ENCODE peak calls at places on chromosomes 16 and 17, in ten cellular contexts. One of them, this sample, is unnamed.

GRCh38 chr17:62995377-62995885 is 29.4 kb downstream of the TANC2 start:
- DNase-seq in NCI-H1092 treated with DMSO at 0.1 percent for 48 hours: peak
- DNase-seq in T follicular helper cell: no peak
- DNase-seq in activated CD4-positive, CD25-positive, alpha-beta regulatory T cell: no peak
- DNase-seq in globus pallidus: peak
- DNase-seq in stimulated activated naive CD4-positive, alpha-beta T cell treated with Interleukin-2 at 50 U/mL for 16 hours: no peak
- DNase-seq in cardiac fibroblast: peak
- DNase-seq in Daoy: peak
- DNase-seq in dorsolateral prefrontal cortex: peak
- DNase-seq in HuH-7.5: peak
- DNase-seq in this sample: no peak

GRCh38 chr17:50565559-50566350 is 5.2 kb downstream of the CACNA1G start:
- DNase-seq in globus pallidus: no peak
- DNase-seq in stimulated activated naive CD4-positive, alpha-beta T cell treated with Interleukin-2 at 50 U/mL for 16 hours: no peak
- DNase-seq in NCI-H1092 treated with DMSO at 0.1 percent for 48 hours: peak
- DNase-seq in Daoy: no peak
- DNase-seq in HuH-7.5: no peak
- DNase-seq in activated CD4-positive, CD25-positive, alpha-beta regulatory T cell: no peak
- DNase-seq in T follicular helper cell: no peak
- DNase-seq in cardiac fibroblast: peak
- DNase-seq in dorsolateral prefrontal cortex: peak
- DNase-seq in this sample: no peak

GRCh38 chr17:42743595-42744282 is 1.1 kb downstream of the EZH1 start:
- DNase-seq in NCI-H1092 treated with DMSO at 0.1 percent for 48 hours: no peak
- DNase-seq in cardiac fibroblast: no peak
- DNase-seq in Daoy: no peak
- DNase-seq in HuH-7.5: no peak
- DNase-seq in stimulated activated naive CD4-positive, alpha-beta T cell treated with Interleukin-2 at 50 U/mL for 16 hours: no peak
- DNase-seq in activated CD4-positive, CD25-positive, alpha-beta regulatory T cell: no peak
- DNase-seq in globus pallidus: no peak
- DNase-seq in T follicular helper cell: no peak
- DNase-seq in dorsolateral prefrontal cortex: no peak
- DNase-seq in this sample: no peak

GRCh38 chr17:45225964-45226530 is 4.4 kb downstream of the FMNL1 start:
- DNase-seq in HuH-7.5: no peak
- DNase-seq in globus pallidus: peak
- DNase-seq in T follicular helper cell: peak
- DNase-seq in stimulated activated naive CD4-positive, alpha-beta T cell treated with Interleukin-2 at 50 U/mL for 16 hours: peak
- DNase-seq in cardiac fibroblast: no peak
- DNase-seq in dorsolateral prefrontal cortex: peak
- DNase-seq in Daoy: peak
- DNase-seq in activated CD4-positive, CD25-positive, alpha-beta regulatory T cell: peak
- DNase-seq in NCI-H1092 treated with DMSO at 0.1 percent for 48 hours: no peak
- DNase-seq in this sample: peak

GRCh38 chr17:55895112-55895759 is 144.4 kb downstream of the PCTP start:
- DNase-seq in cardiac fibroblast: no peak
- DNase-seq in NCI-H1092 treated with DMSO at 0.1 percent for 48 hours: no peak
- DNase-seq in globus pallidus: no peak
- DNase-seq in stimulated activated naive CD4-positive, alpha-beta T cell treated with Interleukin-2 at 50 U/mL for 16 hours: no peak
- DNase-seq in HuH-7.5: no peak
- DNase-seq in Daoy: no peak
- DNase-seq in dorsolateral prefrontal cortex: no peak
- DNase-seq in activated CD4-positive, CD25-positive, alpha-beta regulatory T cell: no peak
- DNase-seq in T follicular helper cell: no peak
- DNase-seq in this sample: no peak

GRCh38 chr17:44502598-44503079 is 567 bp downstream of the GPATCH8 start:
- DNase-seq in globus pallidus: peak
- DNase-seq in dorsolateral prefrontal cortex: no peak
- DNase-seq in Daoy: peak
- DNase-seq in NCI-H1092 treated with DMSO at 0.1 percent for 48 hours: no peak
- DNase-seq in HuH-7.5: peak
- DNase-seq in cardiac fibroblast: peak
- DNase-seq in stimulated activated naive CD4-positive, alpha-beta T cell treated with Interleukin-2 at 50 U/mL for 16 hours: no peak
- DNase-seq in activated CD4-positive, CD25-positive, alpha-beta regulatory T cell: no peak
- DNase-seq in T follicular helper cell: no peak
- DNase-seq in this sample: no peak

GRCh38 chr17:49969134-49969759 is at the start of gene DLX4:
- DNase-seq in T follicular helper cell: no peak
- DNase-seq in globus pallidus: peak
- DNase-seq in cardiac fibroblast: no peak
- DNase-seq in Daoy: no peak
- DNase-seq in stimulated activated naive CD4-positive, alpha-beta T cell treated with Interleukin-2 at 50 U/mL for 16 hours: no peak
- DNase-seq in NCI-H1092 treated with DMSO at 0.1 percent for 48 hours: no peak
- DNase-seq in activated CD4-positive, CD25-positive, alpha-beta regulatory T cell: no peak
- DNase-seq in HuH-7.5: peak
- DNase-seq in dorsolateral prefrontal cortex: no peak
- DNase-seq in this sample: no peak

GRCh38 chr16:56137269-56137668 is 54.0 kb upstream of the GNAO1 start:
- DNase-seq in activated CD4-positive, CD25-positive, alpha-beta regulatory T cell: no peak
- DNase-seq in NCI-H1092 treated with DMSO at 0.1 percent for 48 hours: no peak
- DNase-seq in Daoy: no peak
- DNase-seq in HuH-7.5: no peak
- DNase-seq in stimulated activated naive CD4-positive, alpha-beta T cell treated with Interleukin-2 at 50 U/mL for 16 hours: no peak
- DNase-seq in T follicular helper cell: no peak
- DNase-seq in cardiac fibroblast: no peak
- DNase-seq in dorsolateral prefrontal cortex: peak
- DNase-seq in globus pallidus: no peak
- DNase-seq in this sample: no peak

GRCh38 chr16:15644306-15644961 is 1.5 kb upstream of the MARF1 start:
- DNase-seq in stimulated activated naive CD4-positive, alpha-beta T cell treated with Interleukin-2 at 50 U/mL for 16 hours: no peak
- DNase-seq in activated CD4-positive, CD25-positive, alpha-beta regulatory T cell: no peak
- DNase-seq in HuH-7.5: no peak
- DNase-seq in NCI-H1092 treated with DMSO at 0.1 percent for 48 hours: no peak
- DNase-seq in T follicular helper cell: no peak
- DNase-seq in Daoy: peak
- DNase-seq in globus pallidus: no peak
- DNase-seq in cardiac fibroblast: no peak
- DNase-seq in dorsolateral prefrontal cortex: no peak
- DNase-seq in this sample: no peak

GRCh38 chr17:72632026-72632684 is 460.3 kb downstream of the SLC39A11 start:
- DNase-seq in Daoy: no peak
- DNase-seq in dorsolateral prefrontal cortex: no peak
- DNase-seq in NCI-H1092 treated with DMSO at 0.1 percent for 48 hours: peak
- DNase-seq in stimulated activated naive CD4-positive, alpha-beta T cell treated with Interleukin-2 at 50 U/mL for 16 hours: no peak
- DNase-seq in HuH-7.5: peak
- DNase-seq in T follicular helper cell: no peak
- DNase-seq in globus pallidus: no peak
- DNase-seq in cardiac fibroblast: no peak
- DNase-seq in activated CD4-positive, CD25-positive, alpha-beta regulatory T cell: no peak
- DNase-seq in this sample: no peak

GRCh38 chr16:57167951-57168350 is 17.9 kb downstream of the PSME3IP1 start:
- DNase-seq in Daoy: peak
- DNase-seq in activated CD4-positive, CD25-positive, alpha-beta regulatory T cell: no peak
- DNase-seq in globus pallidus: peak
- DNase-seq in T follicular helper cell: no peak
- DNase-seq in cardiac fibroblast: peak
- DNase-seq in stimulated activated naive CD4-positive, alpha-beta T cell treated with Interleukin-2 at 50 U/mL for 16 hours: no peak
- DNase-seq in dorsolateral prefrontal cortex: no peak
- DNase-seq in NCI-H1092 treated with DMSO at 0.1 percent for 48 hours: peak
- DNase-seq in HuH-7.5: no peak
- DNase-seq in this sample: no peak

GRCh38 chr16:55494994-55495421 is 13.9 kb upstream of the LPCAT2 start:
- DNase-seq in NCI-H1092 treated with DMSO at 0.1 percent for 48 hours: no peak
- DNase-seq in globus pallidus: peak
- DNase-seq in dorsolateral prefrontal cortex: peak
- DNase-seq in HuH-7.5: no peak
- DNase-seq in stimulated activated naive CD4-positive, alpha-beta T cell treated with Interleukin-2 at 50 U/mL for 16 hours: no peak
- DNase-seq in cardiac fibroblast: peak
- DNase-seq in T follicular helper cell: no peak
- DNase-seq in Daoy: peak
- DNase-seq in activated CD4-positive, CD25-positive, alpha-beta regulatory T cell: no peak
- DNase-seq in this sample: no peak

GRCh38 chr16:873243-873661 is 72.7 kb upstream of the GNG13 start:
- DNase-seq in T follicular helper cell: no peak
- DNase-seq in cardiac fibroblast: no peak
- DNase-seq in Daoy: no peak
- DNase-seq in globus pallidus: no peak
- DNase-seq in NCI-H1092 treated with DMSO at 0.1 percent for 48 hours: no peak
- DNase-seq in stimulated activated naive CD4-positive, alpha-beta T cell treated with Interleukin-2 at 50 U/mL for 16 hours: no peak
- DNase-seq in HuH-7.5: no peak
- DNase-seq in dorsolateral prefrontal cortex: no peak
- DNase-seq in activated CD4-positive, CD25-positive, alpha-beta regulatory T cell: no peak
- DNase-seq in this sample: peak

GRCh38 chr16:29154676-29155121 is 169.8 kb downstream of the LAT start:
- DNase-seq in activated CD4-positive, CD25-positive, alpha-beta regulatory T cell: no peak
- DNase-seq in Daoy: no peak
- DNase-seq in HuH-7.5: no peak
- DNase-seq in NCI-H1092 treated with DMSO at 0.1 percent for 48 hours: no peak
- DNase-seq in globus pallidus: no peak
- DNase-seq in dorsolateral prefrontal cortex: no peak
- DNase-seq in T follicular helper cell: no peak
- DNase-seq in stimulated activated naive CD4-positive, alpha-beta T cell treated with Interleukin-2 at 50 U/mL for 16 hours: no peak
- DNase-seq in cardiac fibroblast: peak
- DNase-seq in this sample: no peak

GRCh38 chr17:43601280-43602050 is 55.3 kb upstream of the ETV4 start:
- DNase-seq in Daoy: peak
- DNase-seq in cardiac fibroblast: no peak
- DNase-seq in NCI-H1092 treated with DMSO at 0.1 percent for 48 hours: no peak
- DNase-seq in dorsolateral prefrontal cortex: no peak
- DNase-seq in HuH-7.5: no peak
- DNase-seq in T follicular helper cell: no peak
- DNase-seq in activated CD4-positive, CD25-positive, alpha-beta regulatory T cell: no peak
- DNase-seq in globus pallidus: no peak
- DNase-seq in stimulated activated naive CD4-positive, alpha-beta T cell treated with Interleukin-2 at 50 U/mL for 16 hours: no peak
- DNase-seq in this sample: peak

GRCh38 chr17:75159196-75160031 is 5.1 kb upstream of the JPT1 start:
- DNase-seq in globus pallidus: no peak
- DNase-seq in NCI-H1092 treated with DMSO at 0.1 percent for 48 hours: no peak
- DNase-seq in activated CD4-positive, CD25-positive, alpha-beta regulatory T cell: no peak
- DNase-seq in stimulated activated naive CD4-positive, alpha-beta T cell treated with Interleukin-2 at 50 U/mL for 16 hours: no peak
- DNase-seq in Daoy: peak
- DNase-seq in cardiac fibroblast: no peak
- DNase-seq in T follicular helper cell: no peak
- DNase-seq in HuH-7.5: no peak
- DNase-seq in dorsolateral prefrontal cortex: no peak
- DNase-seq in this sample: no peak

GRCh38 chr17:41773731-41774193 is 12.7 kb downstream of the JUP start:
- DNase-seq in HuH-7.5: no peak
- DNase-seq in Daoy: no peak
- DNase-seq in T follicular helper cell: no peak
- DNase-seq in activated CD4-positive, CD25-positive, alpha-beta regulatory T cell: no peak
- DNase-seq in stimulated activated naive CD4-positive, alpha-beta T cell treated with Interleukin-2 at 50 U/mL for 16 hours: no peak
- DNase-seq in globus pallidus: peak
- DNase-seq in cardiac fibroblast: no peak
- DNase-seq in NCI-H1092 treated with DMSO at 0.1 percent for 48 hours: no peak
- DNase-seq in dorsolateral prefrontal cortex: peak
- DNase-seq in this sample: no peak

GRCh38 chr16:89565506-89566372 is 5.3 kb downstream of the RPL13 start:
- DNase-seq in stimulated activated naive CD4-positive, alpha-beta T cell treated with Interleukin-2 at 50 U/mL for 16 hours: peak
- DNase-seq in HuH-7.5: peak
- DNase-seq in Daoy: peak
- DNase-seq in cardiac fibroblast: peak
- DNase-seq in globus pallidus: no peak
- DNase-seq in dorsolateral prefrontal cortex: peak
- DNase-seq in activated CD4-positive, CD25-positive, alpha-beta regulatory T cell: peak
- DNase-seq in NCI-H1092 treated with DMSO at 0.1 percent for 48 hours: peak
- DNase-seq in T follicular helper cell: no peak
- DNase-seq in this sample: peak

GRCh38 chr16:12329246-12329995 is 352.9 kb downstream of the SNX29 start:
- DNase-seq in stimulated activated naive CD4-positive, alpha-beta T cell treated with Interleukin-2 at 50 U/mL for 16 hours: no peak
- DNase-seq in HuH-7.5: no peak
- DNase-seq in dorsolateral prefrontal cortex: no peak
- DNase-seq in activated CD4-positive, CD25-positive, alpha-beta regulatory T cell: no peak
- DNase-seq in cardiac fibroblast: no peak
- DNase-seq in T follicular helper cell: no peak
- DNase-seq in Daoy: no peak
- DNase-seq in globus pallidus: no peak
- DNase-seq in NCI-H1092 treated with DMSO at 0.1 percent for 48 hours: peak
- DNase-seq in this sample: no peak

GRCh38 chr16:73713301-73713700 is 583.3 kb upstream of the PSMD7 start:
- DNase-seq in dorsolateral prefrontal cortex: peak
- DNase-seq in T follicular helper cell: no peak
- DNase-seq in stimulated activated naive CD4-positive, alpha-beta T cell treated with Interleukin-2 at 50 U/mL for 16 hours: no peak
- DNase-seq in Daoy: no peak
- DNase-seq in globus pallidus: peak
- DNase-seq in NCI-H1092 treated with DMSO at 0.1 percent for 48 hours: peak
- DNase-seq in cardiac fibroblast: no peak
- DNase-seq in HuH-7.5: no peak
- DNase-seq in activated CD4-positive, CD25-positive, alpha-beta regulatory T cell: no peak
- DNase-seq in this sample: no peak

GRCh38 chr16:85622683-85623082 is 9.6 kb downstream of the GSE1 start:
- DNase-seq in NCI-H1092 treated with DMSO at 0.1 percent for 48 hours: no peak
- DNase-seq in dorsolateral prefrontal cortex: no peak
- DNase-seq in cardiac fibroblast: no peak
- DNase-seq in T follicular helper cell: no peak
- DNase-seq in activated CD4-positive, CD25-positive, alpha-beta regulatory T cell: no peak
- DNase-seq in globus pallidus: no peak
- DNase-seq in Daoy: no peak
- DNase-seq in stimulated activated naive CD4-positive, alpha-beta T cell treated with Interleukin-2 at 50 U/mL for 16 hours: no peak
- DNase-seq in HuH-7.5: no peak
- DNase-seq in this sample: no peak

GRCh38 chr17:33416131-33416530 is 123.0 kb upstream of the ASIC2 start:
- DNase-seq in Daoy: no peak
- DNase-seq in stimulated activated naive CD4-positive, alpha-beta T cell treated with Interleukin-2 at 50 U/mL for 16 hours: no peak
- DNase-seq in activated CD4-positive, CD25-positive, alpha-beta regulatory T cell: no peak
- DNase-seq in dorsolateral prefrontal cortex: no peak
- DNase-seq in NCI-H1092 treated with DMSO at 0.1 percent for 48 hours: no peak
- DNase-seq in T follicular helper cell: no peak
- DNase-seq in cardiac fibroblast: no peak
- DNase-seq in HuH-7.5: no peak
- DNase-seq in globus pallidus: no peak
- DNase-seq in this sample: no peak

GRCh38 chr17:51164911-51165679 is 1.1 kb upstream of the NME2 start:
- DNase-seq in activated CD4-positive, CD25-positive, alpha-beta regulatory T cell: no peak
- DNase-seq in dorsolateral prefrontal cortex: no peak
- DNase-seq in Daoy: peak
- DNase-seq in stimulated activated naive CD4-positive, alpha-beta T cell treated with Interleukin-2 at 50 U/mL for 16 hours: no peak
- DNase-seq in HuH-7.5: no peak
- DNase-seq in T follicular helper cell: no peak
- DNase-seq in globus pallidus: no peak
- DNase-seq in NCI-H1092 treated with DMSO at 0.1 percent for 48 hours: no peak
- DNase-seq in cardiac fibroblast: no peak
- DNase-seq in this sample: no peak

GRCh38 chr17:61904094-61904710 is 23.6 kb downstream of the INTS2 start:
- DNase-seq in T follicular helper cell: peak
- DNase-seq in NCI-H1092 treated with DMSO at 0.1 percent for 48 hours: no peak
- DNase-seq in stimulated activated naive CD4-positive, alpha-beta T cell treated with Interleukin-2 at 50 U/mL for 16 hours: peak
- DNase-seq in Daoy: no peak
- DNase-seq in HuH-7.5: no peak
- DNase-seq in dorsolateral prefrontal cortex: no peak
- DNase-seq in globus pallidus: no peak
- DNase-seq in cardiac fibroblast: no peak
- DNase-seq in activated CD4-positive, CD25-positive, alpha-beta regulatory T cell: no peak
- DNase-seq in this sample: no peak

GRCh38 chr16:86581458-86581857 is 3.1 kb downstream of the FOXL1 start:
- DNase-seq in globus pallidus: no peak
- DNase-seq in cardiac fibroblast: no peak
- DNase-seq in dorsolateral prefrontal cortex: no peak
- DNase-seq in T follicular helper cell: no peak
- DNase-seq in activated CD4-positive, CD25-positive, alpha-beta regulatory T cell: no peak
- DNase-seq in Daoy: no peak
- DNase-seq in HuH-7.5: no peak
- DNase-seq in stimulated activated naive CD4-positive, alpha-beta T cell treated with Interleukin-2 at 50 U/mL for 16 hours: no peak
- DNase-seq in NCI-H1092 treated with DMSO at 0.1 percent for 48 hours: no peak
- DNase-seq in this sample: no peak

GRCh38 chr17:80742091-80742490 is 197.5 kb downstream of the RPTOR start:
- DNase-seq in globus pallidus: no peak
- DNase-seq in NCI-H1092 treated with DMSO at 0.1 percent for 48 hours: no peak
- DNase-seq in cardiac fibroblast: no peak
- DNase-seq in T follicular helper cell: no peak
- DNase-seq in activated CD4-positive, CD25-positive, alpha-beta regulatory T cell: no peak
- DNase-seq in Daoy: no peak
- DNase-seq in HuH-7.5: no peak
- DNase-seq in stimulated activated naive CD4-positive, alpha-beta T cell treated with Interleukin-2 at 50 U/mL for 16 hours: no peak
- DNase-seq in dorsolateral prefrontal cortex: peak
- DNase-seq in this sample: no peak

GRCh38 chr16:2926660-2927646 is 15.2 kb downstream of the FLYWCH1 start:
- DNase-seq in cardiac fibroblast: peak
- DNase-seq in NCI-H1092 treated with DMSO at 0.1 percent for 48 hours: peak
- DNase-seq in globus pallidus: peak
- DNase-seq in stimulated activated naive CD4-positive, alpha-beta T cell treated with Interleukin-2 at 50 U/mL for 16 hours: peak
- DNase-seq in activated CD4-positive, CD25-positive, alpha-beta regulatory T cell: peak
- DNase-seq in T follicular helper cell: peak
- DNase-seq in Daoy: peak
- DNase-seq in HuH-7.5: peak
- DNase-seq in dorsolateral prefrontal cortex: peak
- DNase-seq in this sample: peak

GRCh38 chr16:14409563-14409962 is 220.5 kb downstream of the PARN start:
- DNase-seq in dorsolateral prefrontal cortex: no peak
- DNase-seq in cardiac fibroblast: peak
- DNase-seq in NCI-H1092 treated with DMSO at 0.1 percent for 48 hours: no peak
- DNase-seq in Daoy: peak
- DNase-seq in globus pallidus: no peak
- DNase-seq in activated CD4-positive, CD25-positive, alpha-beta regulatory T cell: no peak
- DNase-seq in T follicular helper cell: no peak
- DNase-seq in stimulated activated naive CD4-positive, alpha-beta T cell treated with Interleukin-2 at 50 U/mL for 16 hours: no peak
- DNase-seq in HuH-7.5: no peak
- DNase-seq in this sample: peak

This sample was measured in left cardiac atrium.